ENCODE peak calls at places on chromosome 7, in eight cellular contexts. P is IMR-90; V is dorsolateral prefrontal cortex; B is colonic mucosa; C is tibial artery; D is fibroblast of pulmonary artery; Q is hepatocyte; K is CD8-positive, alpha-beta memory T cell. O is an unnamed sample.
A peak's percentile ranks its signal among the peaks of the same experiment; 100 is the strongest.

GRCh38 chr7:49660170-49660783 is 113.2 kb upstream of the VWC2 start:
- DNase-seq in P (no peak), K (no peak), V (no peak), D (no peak), B (peak; percentile 22), C (no peak), Q (no peak), O (no peak)

GRCh38 chr7:137454169-137455166 is 110.9 kb upstream of the PTN start:
- DNase-seq in B (peak; percentile 21), P (peak; percentile 93), D (peak; percentile 98), Q (peak; percentile 63), C (peak; percentile 77), V (no peak), K (peak; percentile 5), O (no peak)

GRCh38 chr7:110358028-110358427 is 732.9 kb upstream of the LRRN3 start:
- DNase-seq in D (no peak), V (no peak), B (no peak), Q (no peak), P (peak; percentile 86), C (no peak), K (no peak), O (peak; percentile 4)

GRCh38 chr7:131040467-131040932 is 287.2 kb upstream of the MKLN1 start:
- DNase-seq in D (peak; percentile 85), V (no peak), B (peak; percentile 87), P (peak; percentile 77), Q (peak; percentile 79), K (peak; percentile 61), C (peak; percentile 63), O (no peak)

GRCh38 chr7:101382937-101383336 is 20.3 kb downstream of the COL26A1 start:
- DNase-seq in Q (no peak), B (no peak), V (no peak), D (no peak), K (no peak), P (no peak), C (no peak), O (no peak)

GRCh38 chr7:28544453-28545142 is 132.3 kb downstream of the CREB5 start:
- DNase-seq in D (no peak), V (no peak), C (no peak), K (no peak), B (no peak), P (no peak), Q (no peak), O (no peak)

GRCh38 chr7:54773472-54774399 is 14.7 kb upstream of the SEC61G start:
- DNase-seq in C (peak; percentile 76), Q (peak; percentile 91), D (peak; percentile 88), K (peak; percentile 43), P (peak; percentile 84), V (peak; percentile 66), B (peak; percentile 87), O (peak; percentile 38)

GRCh38 chr7:82527831-82528230 is 84.3 kb upstream of the CACNA2D1 start:
- DNase-seq in Q (no peak), C (no peak), B (no peak), V (no peak), K (no peak), D (peak; percentile 51), P (peak; percentile 30), O (no peak)

GRCh38 chr7:158302274-158303070 is 285.2 kb downstream of the PTPRN2 start:
- DNase-seq in P (no peak), C (no peak), B (no peak), K (no peak), D (no peak), V (no peak), Q (no peak), O (no peak)

GRCh38 chr7:30888783-30889182 is 22.9 kb upstream of the AQP1 start:
- DNase-seq in B (no peak), C (peak; percentile 82), P (peak; percentile 86), K (no peak), D (peak; percentile 86), V (no peak), Q (peak; percentile 55), O (peak; percentile 59)

GRCh38 chr7:29564455-29565185 is 985 bp downstream of the PRR15 start:
- DNase-seq in K (no peak), B (peak; percentile 75), V (no peak), P (peak; percentile 2), C (peak; percentile 60), Q (peak; percentile 74), D (peak; percentile 80), O (no peak)

GRCh38 chr7:133428876-133429275 is 176.0 kb downstream of the EXOC4 start:
- DNase-seq in Q (no peak), D (no peak), K (no peak), V (no peak), P (no peak), B (no peak), C (no peak), O (no peak)

GRCh38 chr7:133434246-133434865 is 181.5 kb downstream of the EXOC4 start:
- DNase-seq in V (no peak), Q (peak; percentile 8), K (no peak), C (no peak), B (no peak), D (peak; percentile 68), P (peak; percentile 49), O (no peak)

GRCh38 chr7:133433165-133433812 is 180.4 kb downstream of the EXOC4 start:
- DNase-seq in Q (no peak), D (no peak), K (no peak), V (no peak), P (no peak), C (no peak), B (no peak), O (no peak)

GRCh38 chr7:133431134-133431711 is 178.3 kb downstream of the EXOC4 start:
- DNase-seq in B (no peak), C (no peak), Q (no peak), V (no peak), P (no peak), D (no peak), K (no peak), O (no peak)

GRCh38 chr7:133429371-133429770 is 176.5 kb downstream of the EXOC4 start:
- DNase-seq in D (peak; percentile 68), C (no peak), P (peak; percentile 17), V (no peak), Q (no peak), K (no peak), B (no peak), O (no peak)
- H3K4me3 ChIP-seq in D (no peak overlapping the region), C (no peak overlapping the region), P (no peak overlapping the region), V (no peak overlapping the region), Q (no peak overlapping the region), K (no peak overlapping the region), B (no peak overlapping the region), O (no peak overlapping the region)

DNA sequence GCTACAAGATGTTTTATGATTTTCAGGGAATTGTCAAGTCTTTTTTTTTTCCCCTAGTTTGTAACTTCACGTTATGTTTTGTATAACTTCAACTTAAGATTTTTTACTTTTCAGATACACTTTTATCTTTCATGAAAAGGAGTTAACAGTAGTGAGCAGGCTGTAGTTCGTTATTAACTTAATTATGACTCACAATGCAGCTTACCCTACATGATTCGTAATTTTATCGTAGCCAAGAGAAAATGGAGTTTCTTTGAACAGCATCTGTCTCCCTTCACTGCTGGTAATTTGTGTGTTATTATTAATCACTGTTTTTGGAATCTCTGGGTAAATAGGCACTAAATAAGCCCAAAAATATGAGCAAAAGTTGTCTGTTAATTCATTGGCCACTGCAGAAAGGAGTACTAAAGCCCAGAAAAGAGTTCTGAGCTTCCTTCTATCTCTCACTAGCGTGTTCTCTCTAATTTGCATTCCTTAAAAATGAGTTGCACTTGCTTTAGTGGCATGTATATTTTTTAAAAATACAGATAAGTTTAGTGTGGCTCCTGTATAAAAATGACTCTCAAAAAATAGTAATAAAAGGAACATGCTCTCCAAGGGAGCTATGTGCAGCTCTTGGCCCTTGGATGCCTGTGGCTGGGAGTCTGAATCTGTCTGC is 36.1 kb downstream of the RALA start:
- DNase-seq in B (no peak), C (no peak), V (no peak), K (no peak), P (peak; percentile 41), Q (no peak), D (no peak), O (no peak)
- H3K4me3 ChIP-seq in B (no peak overlapping the region), C (no peak overlapping the region), V (no peak overlapping the region), K (no peak overlapping the region), P (peak overlapping the region; percentile 31), Q (no peak overlapping the region), D (no peak overlapping the region), O (no peak overlapping the region)

GRCh38 chr7:2353113-2353512 is 1.5 kb upstream of the EIF3B start:
- DNase-seq in K (no peak), Q (no peak), C (no peak), V (no peak), P (no peak), B (no peak), D (no peak), O (no peak)
- H3K4me3 ChIP-seq in K (no peak overlapping the region), Q (peak overlapping the region; percentile 20), C (peak overlapping the region; percentile 94), V (peak overlapping the region; percentile 78), P (no peak overlapping the region), B (peak overlapping the region; percentile 100), D (peak overlapping the region; percentile 93), O (peak overlapping the region; percentile 88)

DNA sequence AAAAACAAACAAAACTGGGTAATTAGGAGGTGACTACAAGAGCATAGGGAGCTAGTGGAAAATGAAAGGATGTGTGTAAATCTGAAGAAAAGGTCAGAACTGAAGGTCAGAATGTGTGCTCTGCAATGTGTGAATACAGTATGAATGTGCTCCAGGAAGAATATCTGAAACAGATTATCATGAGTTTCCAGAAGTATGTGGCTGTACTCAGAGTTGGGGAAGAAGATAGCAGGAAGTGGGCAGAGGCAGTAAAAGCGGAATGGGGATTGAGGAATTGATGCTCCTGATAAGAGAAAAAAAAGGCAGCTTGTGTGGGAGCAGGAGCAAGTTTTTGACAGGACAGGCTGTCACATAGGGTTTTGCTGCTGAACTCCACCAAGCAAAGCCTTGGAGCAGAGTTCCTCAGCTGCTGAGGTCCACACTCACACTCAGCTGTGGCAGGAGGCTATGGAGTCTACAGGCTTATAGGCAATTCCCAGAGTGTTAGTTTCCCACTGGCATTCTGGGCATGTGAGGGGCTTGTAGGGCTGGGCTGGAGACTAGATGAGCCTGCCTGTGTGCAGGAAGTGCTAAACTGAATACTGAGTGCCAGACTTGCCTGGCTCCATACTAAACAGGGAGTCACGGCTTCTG is 22.9 kb downstream of the H2AZ2 start:
- DNase-seq in P (peak; percentile 16), C (no peak), V (no peak), Q (no peak), B (no peak), K (no peak), D (peak; percentile 10), O (no peak)
- H3K4me3 ChIP-seq in P (no peak overlapping the region), C (no peak overlapping the region), V (no peak overlapping the region), Q (no peak overlapping the region), B (no peak overlapping the region), K (no peak overlapping the region), D (no peak overlapping the region), O (no peak overlapping the region)

GRCh38 chr7:139103057-139103820 is 6.3 kb downstream of the ZC3HAV1 start:
- DNase-seq in C (no peak), K (no peak), V (no peak), P (no peak), D (no peak), B (no peak), Q (no peak), O (no peak)
- H3K4me3 ChIP-seq in C (no peak overlapping the region), K (peak overlapping the region; percentile 67), V (no peak overlapping the region), P (no peak overlapping the region), D (no peak overlapping the region), B (no peak overlapping the region), Q (no peak overlapping the region), O (no peak overlapping the region)